ENCODE peak calls at places on chromosomes 11 and 22, in five cellular contexts. One of them, this sample, is unnamed.
A peak's percentile ranks its signal among the peaks of the same experiment; 100 is the strongest.

GRCh38 chr11:61697093-61697492 is 16.9 kb downstream of the DAGLA start:
- DNase-seq in astrocyte of the hippocampus: peak; percentile 81
- DNase-seq in NCI-H524: no peak
- DNase-seq in ecto neural progenitor cell: no peak
- DNase-seq in stimulated activated CD4-positive, alpha-beta T cell treated with anti-CD3 and anti-CD28 coated beads, Interleukin-12 subunit alpha, Interleukin-12 subunit beta, amount 100 ng/mL, for 4 hours: no peak
- DNase-seq in this sample: no peak

GRCh38 chr11:118792642-118793124 is 1.7 kb upstream of the DDX6 start:
- DNase-seq in NCI-H524: peak; percentile 64
- DNase-seq in stimulated activated CD4-positive, alpha-beta T cell treated with anti-CD3 and anti-CD28 coated beads, Interleukin-12 subunit alpha, Interleukin-12 subunit beta, amount 100 ng/mL, for 4 hours: peak; percentile 47
- DNase-seq in astrocyte of the hippocampus: peak; percentile 91
- DNase-seq in ecto neural progenitor cell: peak; percentile 85
- DNase-seq in this sample: peak; percentile 62

GRCh38 chr11:46901156-46901555 is 17.2 kb downstream of the LRP4 start:
- DNase-seq in astrocyte of the hippocampus: no peak
- DNase-seq in stimulated activated CD4-positive, alpha-beta T cell treated with anti-CD3 and anti-CD28 coated beads, Interleukin-12 subunit alpha, Interleukin-12 subunit beta, amount 100 ng/mL, for 4 hours: no peak
- DNase-seq in ecto neural progenitor cell: no peak
- DNase-seq in NCI-H524: no peak
- DNase-seq in this sample: no peak

GRCh38 chr22:23158516-23159286 is 13.4 kb downstream of the RAB36 start:
- DNase-seq in astrocyte of the hippocampus: no peak
- DNase-seq in ecto neural progenitor cell: no peak
- DNase-seq in NCI-H524: no peak
- DNase-seq in stimulated activated CD4-positive, alpha-beta T cell treated with anti-CD3 and anti-CD28 coated beads, Interleukin-12 subunit alpha, Interleukin-12 subunit beta, amount 100 ng/mL, for 4 hours: no peak
- DNase-seq in this sample: no peak

GRCh38 chr22:30868663-30869385 is 99.8 kb downstream of the MORC2 start:
- DNase-seq in astrocyte of the hippocampus: peak; percentile 31
- DNase-seq in ecto neural progenitor cell: no peak
- DNase-seq in NCI-H524: no peak
- DNase-seq in stimulated activated CD4-positive, alpha-beta T cell treated with anti-CD3 and anti-CD28 coated beads, Interleukin-12 subunit alpha, Interleukin-12 subunit beta, amount 100 ng/mL, for 4 hours: no peak
- DNase-seq in this sample: peak; percentile 12

GRCh38 chr11:133903875-133904817 is 52.6 kb downstream of the IGSF9B start:
- DNase-seq in NCI-H524: no peak
- DNase-seq in astrocyte of the hippocampus: no peak
- DNase-seq in ecto neural progenitor cell: no peak
- DNase-seq in stimulated activated CD4-positive, alpha-beta T cell treated with anti-CD3 and anti-CD28 coated beads, Interleukin-12 subunit alpha, Interleukin-12 subunit beta, amount 100 ng/mL, for 4 hours: no peak
- DNase-seq in this sample: no peak

GRCh38 chr22:44091021-44091721 is 67.1 kb downstream of the PARVB start:
- DNase-seq in astrocyte of the hippocampus: peak; percentile 42
- DNase-seq in NCI-H524: peak; percentile 17
- DNase-seq in stimulated activated CD4-positive, alpha-beta T cell treated with anti-CD3 and anti-CD28 coated beads, Interleukin-12 subunit alpha, Interleukin-12 subunit beta, amount 100 ng/mL, for 4 hours: peak; percentile 8
- DNase-seq in ecto neural progenitor cell: no peak
- DNase-seq in this sample: no peak

GRCh38 chr22:29382575-29383328 is 5.6 kb downstream of the AP1B1 start:
- DNase-seq in NCI-H524: no peak
- DNase-seq in astrocyte of the hippocampus: no peak
- DNase-seq in stimulated activated CD4-positive, alpha-beta T cell treated with anti-CD3 and anti-CD28 coated beads, Interleukin-12 subunit alpha, Interleukin-12 subunit beta, amount 100 ng/mL, for 4 hours: no peak
- DNase-seq in ecto neural progenitor cell: no peak
- DNase-seq in this sample: no peak

GRCh38 chr11:46363031-46363407 is 15.8 kb downstream of the DGKZ start:
- DNase-seq in astrocyte of the hippocampus: peak; percentile 61
- DNase-seq in NCI-H524: no peak
- DNase-seq in ecto neural progenitor cell: no peak
- DNase-seq in stimulated activated CD4-positive, alpha-beta T cell treated with anti-CD3 and anti-CD28 coated beads, Interleukin-12 subunit alpha, Interleukin-12 subunit beta, amount 100 ng/mL, for 4 hours: no peak
- DNase-seq in this sample: no peak

GRCh38 chr11:11251394-11251970 is 101.6 kb downstream of the CSNK2A3 start:
- DNase-seq in stimulated activated CD4-positive, alpha-beta T cell treated with anti-CD3 and anti-CD28 coated beads, Interleukin-12 subunit alpha, Interleukin-12 subunit beta, amount 100 ng/mL, for 4 hours: no peak
- DNase-seq in astrocyte of the hippocampus: no peak
- DNase-seq in NCI-H524: peak; percentile 2
- DNase-seq in ecto neural progenitor cell: no peak
- DNase-seq in this sample: no peak

GRCh38 chr11:75734491-75735180 is 17.0 kb downstream of the MOGAT2 start:
- DNase-seq in stimulated activated CD4-positive, alpha-beta T cell treated with anti-CD3 and anti-CD28 coated beads, Interleukin-12 subunit alpha, Interleukin-12 subunit beta, amount 100 ng/mL, for 4 hours: no peak
- DNase-seq in ecto neural progenitor cell: no peak
- DNase-seq in astrocyte of the hippocampus: no peak
- DNase-seq in NCI-H524: peak; percentile 47
- DNase-seq in this sample: no peak

GRCh38 chr22:17381237-17381913 is 12.1 kb downstream of the CECR2 start:
- DNase-seq in astrocyte of the hippocampus: no peak
- DNase-seq in NCI-H524: no peak
- DNase-seq in ecto neural progenitor cell: no peak
- DNase-seq in stimulated activated CD4-positive, alpha-beta T cell treated with anti-CD3 and anti-CD28 coated beads, Interleukin-12 subunit alpha, Interleukin-12 subunit beta, amount 100 ng/mL, for 4 hours: no peak
- DNase-seq in this sample: no peak

GRCh38 chr11:42225664-42226063 is 766.2 kb upstream of the LRRC4C start:
- DNase-seq in stimulated activated CD4-positive, alpha-beta T cell treated with anti-CD3 and anti-CD28 coated beads, Interleukin-12 subunit alpha, Interleukin-12 subunit beta, amount 100 ng/mL, for 4 hours: no peak
- DNase-seq in NCI-H524: no peak
- DNase-seq in ecto neural progenitor cell: no peak
- DNase-seq in astrocyte of the hippocampus: no peak
- DNase-seq in this sample: no peak

GRCh38 chr11:73404048-73404447 is 27.8 kb downstream of the RELT start:
- DNase-seq in stimulated activated CD4-positive, alpha-beta T cell treated with anti-CD3 and anti-CD28 coated beads, Interleukin-12 subunit alpha, Interleukin-12 subunit beta, amount 100 ng/mL, for 4 hours: no peak
- DNase-seq in astrocyte of the hippocampus: peak; percentile 61
- DNase-seq in NCI-H524: peak; percentile 62
- DNase-seq in ecto neural progenitor cell: no peak
- DNase-seq in this sample: no peak

GRCh38 chr22:45425101-45425500 is 11.6 kb downstream of the RIBC2 start:
- DNase-seq in ecto neural progenitor cell: no peak
- DNase-seq in stimulated activated CD4-positive, alpha-beta T cell treated with anti-CD3 and anti-CD28 coated beads, Interleukin-12 subunit alpha, Interleukin-12 subunit beta, amount 100 ng/mL, for 4 hours: no peak
- DNase-seq in astrocyte of the hippocampus: no peak
- DNase-seq in NCI-H524: no peak
- DNase-seq in this sample: no peak

GRCh38 chr11:37449146-37449545 is 851.1 kb upstream of the RAG2 start:
- DNase-seq in astrocyte of the hippocampus: peak; percentile 66
- DNase-seq in NCI-H524: peak; percentile 30
- DNase-seq in ecto neural progenitor cell: no peak
- DNase-seq in stimulated activated CD4-positive, alpha-beta T cell treated with anti-CD3 and anti-CD28 coated beads, Interleukin-12 subunit alpha, Interleukin-12 subunit beta, amount 100 ng/mL, for 4 hours: no peak
- DNase-seq in this sample: no peak

GRCh38 chr11:10925149-10925926 is 67.5 kb upstream of the ZBED5 start:
- DNase-seq in ecto neural progenitor cell: no peak
- DNase-seq in stimulated activated CD4-positive, alpha-beta T cell treated with anti-CD3 and anti-CD28 coated beads, Interleukin-12 subunit alpha, Interleukin-12 subunit beta, amount 100 ng/mL, for 4 hours: no peak
- DNase-seq in astrocyte of the hippocampus: no peak
- DNase-seq in NCI-H524: peak; percentile 99
- DNase-seq in this sample: no peak

GRCh38 chr11:108654994-108655631 is 9.8 kb upstream of the DDX10 start:
- DNase-seq in astrocyte of the hippocampus: peak; percentile 72
- DNase-seq in stimulated activated CD4-positive, alpha-beta T cell treated with anti-CD3 and anti-CD28 coated beads, Interleukin-12 subunit alpha, Interleukin-12 subunit beta, amount 100 ng/mL, for 4 hours: no peak
- DNase-seq in NCI-H524: peak; percentile 65
- DNase-seq in ecto neural progenitor cell: no peak
- DNase-seq in this sample: no peak

GRCh38 chr11:72072348-72072747 is 8.0 kb downstream of the NUMA1 start:
- DNase-seq in stimulated activated CD4-positive, alpha-beta T cell treated with anti-CD3 and anti-CD28 coated beads, Interleukin-12 subunit alpha, Interleukin-12 subunit beta, amount 100 ng/mL, for 4 hours: no peak
- DNase-seq in NCI-H524: no peak
- DNase-seq in astrocyte of the hippocampus: peak; percentile 83
- DNase-seq in ecto neural progenitor cell: no peak
- DNase-seq in this sample: no peak

GRCh38 chr22:39244073-39244495 is 698 bp downstream of the PDGFB start:
- DNase-seq in stimulated activated CD4-positive, alpha-beta T cell treated with anti-CD3 and anti-CD28 coated beads, Interleukin-12 subunit alpha, Interleukin-12 subunit beta, amount 100 ng/mL, for 4 hours: no peak
- DNase-seq in ecto neural progenitor cell: no peak
- DNase-seq in astrocyte of the hippocampus: no peak
- DNase-seq in NCI-H524: peak; percentile 39
- DNase-seq in this sample: no peak